ENCODE peak calls at places on chromosomes 5 and 9, in four cellular contexts. X is NCI-H1092 treated with DMSO at 0.1 percent for 48 hours, F is H7, Y is fibroblast of the aortic adventitia. T is an unnamed sample.
A peak's percentile ranks its signal among the peaks of the same experiment; 100 is the strongest.

GRCh38 chr5:163565931-163566608 is 60.7 kb downstream of the MAT2B start:
- DNase-seq in X (peak; percentile 3), F (peak; percentile 67), Y (peak; percentile 30), T (peak; percentile 61)

GRCh38 chr5:169071-169727 is 22.1 kb upstream of the LRRC14B start:
- DNase-seq in X (no peak), F (no peak), Y (peak; percentile 18), T (no peak)

GRCh38 chr5:172820046-172820767 is 13.8 kb upstream of the ERGIC1 start:
- DNase-seq in X (no peak), F (no peak), Y (peak; percentile 52), T (no peak)

GRCh38 chr9:75065513-75065912 is 22.4 kb downstream of the NMRK1 start:
- DNase-seq in X (no peak), F (no peak), Y (no peak), T (no peak)

GRCh38 chr9:135607401-135608293 is 31.7 kb downstream of the GLT6D1 start:
- DNase-seq in X (no peak), F (peak; percentile 34), Y (no peak), T (peak; percentile 20)

GRCh38 chr9:115204827-115205506 is 87.0 kb upstream of the TNC start:
- DNase-seq in X (no peak), F (no peak), Y (peak; percentile 77), T (no peak)

GRCh38 chr9:19114680-19115270 is 12.1 kb upstream of the HAUS6 start:
- DNase-seq in X (no peak), F (no peak), Y (no peak), T (no peak)

GRCh38 chr5:1008451-1009358 is at the start of gene NKD2:
- DNase-seq in X (peak; percentile 25), F (peak; percentile 98), Y (no peak), T (no peak)

GRCh38 chr5:173726848-173727557 is 110.6 kb upstream of the BOD1 start:
- DNase-seq in X (no peak), F (no peak), Y (no peak), T (no peak)

GRCh38 chr9:3960661-3961144 is 339.2 kb downstream of the GLIS3 start:
- DNase-seq in X (no peak), F (no peak), Y (peak; percentile 48), T (no peak)

GRCh38 chr5:169974121-169974770 is 6.0 kb downstream of the INSYN2B start:
- DNase-seq in X (no peak), F (no peak), Y (no peak), T (no peak)

GRCh38 chr5:57094753-57095683 is 78.8 kb upstream of the GPBP1 start:
- DNase-seq in X (no peak), F (no peak), Y (no peak), T (peak; percentile 88)

GRCh38 chr9:136665111-136665703 is 2.5 kb downstream of the EGFL7 start:
- DNase-seq in X (no peak), F (peak; percentile 96), Y (no peak), T (no peak)

T was measured in H9.